ENCODE peak calls at places on chromosomes 7 and 10, in five cellular contexts. R is ovary, U is sigmoid colon, X is A549, F is body of pancreas. D is an unnamed sample.

GRCh38 chr7:134548877-134549276 is at the start of gene AKR1B15:
- DNase-seq in R (no peak), U (no peak), X (peak; percentile 78), F (no peak), D (no peak)

GRCh38 chr7:33733865-33734650 is 171.3 kb upstream of the BMPER start:
- DNase-seq in R (no peak), U (no peak), X (no peak), F (peak; percentile 72), D (peak; percentile 79)

GRCh38 chr7:50359995-50360925 is 55.7 kb downstream of the IKZF1 start:
- DNase-seq in R (no peak), U (peak; percentile 59), X (no peak), F (no peak), D (peak; percentile 54)

GRCh38 chr7:151742713-151743480 is 134.0 kb downstream of the PRKAG2 start:
- DNase-seq in R (no peak), U (no peak), X (no peak), F (no peak), D (no peak)

GRCh38 chr10:29329420-29329819 is 40.5 kb downstream of the LYZL1 start:
- DNase-seq in R (no peak), U (no peak), X (no peak), F (no peak), D (no peak)

GRCh38 chr7:95716357-95717122 is 55.8 kb upstream of the DYNC1I1 start:
- DNase-seq in R (no peak), U (no peak), X (no peak), F (no peak), D (no peak)

GRCh38 chr10:43076311-43076875 is 476 bp upstream of the RET start:
- DNase-seq in R (no peak), U (no peak), X (peak; percentile 42), F (no peak), D (no peak)

GRCh38 chr10:92173996-92174395 is 116.9 kb downstream of the CPEB3 start:
- DNase-seq in R (no peak), U (no peak), X (no peak), F (no peak), D (no peak)

GRCh38 chr10:3785849-3786290 is 861 bp upstream of the KLF6 start:
- DNase-seq in R (peak; percentile 63), U (peak; percentile 78), X (peak; percentile 64), F (no peak), D (peak; percentile 58)
- TF ChIP-seq POLR2A in R (no peak), U (no peak), X (no peak), F (peak; percentile 25), D (peak; percentile 44)

GRCh38 chr7:6271091-6271658 is 1.2 kb downstream of the CYTH3 start:
- DNase-seq in R (peak; percentile 44), U (peak; percentile 83), X (peak; percentile 78), F (peak; percentile 67), D (peak; percentile 62)

GRCh38 chr7:6273917-6274630 is 1.6 kb upstream of the CYTH3 start:
- DNase-seq in R (no peak), U (no peak), X (no peak), F (no peak), D (no peak)

GRCh38 chr7:6271694-6272371 is 591 bp downstream of the CYTH3 start:
- DNase-seq in R (peak; percentile 41), U (peak; percentile 72), X (no peak), F (peak; percentile 31), D (peak; percentile 28)

GRCh38 chr7:6273380-6273837 is 985 bp upstream of the CYTH3 start:
- DNase-seq in R (peak; percentile 30), U (no peak), X (no peak), F (peak; percentile 69), D (peak; percentile 77)

GRCh38 chr7:6272481-6273323 is at the start of gene CYTH3:
- DNase-seq in R (peak; percentile 82), U (peak; percentile 88), X (peak; percentile 76), F (peak; percentile 86), D (peak; percentile 87)
- TF ChIP-seq POLR2A in R (peak; percentile 36), U (no peak), X (peak; percentile 89), F (peak; percentile 23), D (no peak)

GRCh38 chr10:11294831-11295230 is 277.2 kb downstream of the CELF2 start:
- DNase-seq in R (no peak), U (no peak), X (no peak), F (no peak), D (no peak)

GRCh38 chr10:11299125-11299524 is 281.5 kb downstream of the CELF2 start:
- DNase-seq in R (no peak), U (no peak), X (no peak), F (no peak), D (no peak)

GRCh38 chr10:11295492-11295891 is 277.8 kb downstream of the CELF2 start:
- DNase-seq in R (no peak), U (no peak), X (no peak), F (no peak), D (no peak)

GRCh38 chr10:11298116-11298515 is 280.4 kb downstream of the CELF2 start:
- DNase-seq in R (no peak), U (no peak), X (no peak), F (no peak), D (no peak)

DNA sequence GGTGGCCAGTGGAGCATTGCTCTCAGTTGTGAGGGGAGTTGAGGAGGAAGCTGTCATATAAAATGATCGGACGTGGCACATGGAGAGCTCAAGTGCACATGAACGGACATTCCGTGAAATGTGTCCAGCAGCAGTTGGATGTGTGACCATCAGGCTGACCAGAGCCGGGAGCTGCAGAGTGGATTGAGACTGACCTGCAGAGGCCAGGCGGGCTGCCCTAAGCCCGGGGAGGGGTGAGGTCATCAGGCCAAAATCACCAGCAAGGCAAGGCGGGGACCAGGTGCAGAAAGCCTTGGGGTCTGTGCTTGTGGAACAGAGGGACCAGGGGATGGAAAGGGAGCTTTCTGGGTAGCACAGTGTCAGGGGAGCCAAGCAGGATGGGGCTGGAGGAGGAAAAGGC is 279.5 kb downstream of the CELF2 start:
- DNase-seq in R (no peak), U (no peak), X (no peak), F (no peak), D (no peak)
- TF ChIP-seq POLR2A in R (no peak), U (no peak), X (no peak), F (no peak), D (no peak)

GRCh38 chr10:71963756-71964668 is at the start of gene CHST3:
- DNase-seq in R (peak; percentile 81), U (peak; percentile 91), X (peak; percentile 32), F (peak; percentile 53), D (peak; percentile 42)
- TF ChIP-seq POLR2A in R (peak; percentile 62), U (no peak), X (peak; percentile 36), F (no peak), D (no peak)

GRCh38 chr10:101064415-101065030 is 2.7 kb downstream of the KAZALD1 start:
- DNase-seq in R (no peak), U (no peak), X (no peak), F (no peak), D (no peak)

GRCh38 chr10:101065479-101066145 is 3.8 kb downstream of the KAZALD1 start:
- DNase-seq in R (no peak), U (no peak), X (no peak), F (no peak), D (no peak)

GRCh38 chr10:101067356-101068083 is 5.7 kb downstream of the KAZALD1 start:
- DNase-seq in R (peak; percentile 80), U (peak; percentile 85), X (peak; percentile 90), F (peak; percentile 84), D (peak; percentile 82)

GRCh38 chr10:101066890-101067355 is 5.1 kb downstream of the KAZALD1 start:
- DNase-seq in R (no peak), U (no peak), X (no peak), F (peak; percentile 29), D (no peak)

DNA sequence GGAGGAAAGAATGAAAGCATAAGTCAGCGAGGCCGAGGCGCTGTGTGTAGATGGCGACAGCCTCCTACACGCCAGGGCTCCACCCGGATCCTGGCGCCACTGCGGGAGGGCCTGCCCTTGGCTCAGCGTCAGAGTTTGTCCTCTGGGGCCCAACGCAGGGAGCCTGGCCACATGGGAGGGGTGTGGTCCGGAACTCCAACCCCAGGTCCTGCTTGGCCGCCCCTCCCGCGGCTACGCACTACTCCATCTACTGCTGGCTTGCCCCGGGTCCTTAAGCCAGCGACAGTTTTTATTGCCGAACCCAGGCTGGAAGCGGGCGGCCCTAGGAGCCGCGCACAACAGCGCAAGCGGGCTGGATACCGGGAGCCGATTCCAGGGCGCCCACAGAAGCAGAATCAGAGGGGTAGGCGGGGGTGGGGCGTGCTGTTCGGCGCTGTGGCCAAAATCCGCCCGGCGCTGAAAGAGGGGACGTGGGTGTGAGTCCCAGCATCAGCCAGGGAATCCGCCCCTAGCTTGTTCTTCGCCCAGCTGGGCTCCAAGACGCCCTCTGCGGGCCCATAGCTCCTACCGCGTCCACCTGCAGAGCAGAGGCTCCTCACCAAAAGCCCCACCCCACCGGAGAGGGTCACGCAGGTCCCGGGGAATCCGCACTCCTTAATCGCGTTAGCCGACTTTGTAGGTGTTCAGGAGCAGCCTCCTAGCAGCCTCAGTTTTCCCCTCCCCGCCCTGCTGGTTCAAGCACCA is 4.5 kb downstream of the KAZALD1 start:
- DNase-seq in R (peak; percentile 50), U (peak; percentile 82), X (peak; percentile 88), F (peak; percentile 76), D (peak; percentile 92)
- TF ChIP-seq POLR2A in R (no peak), U (peak; percentile 53), X (peak; percentile 40), F (peak; percentile 20), D (peak; percentile 89)

GRCh38 chr10:122460891-122461293 is 461 bp upstream of the HTRA1 start:
- DNase-seq in R (peak; percentile 33), U (no peak), X (no peak), F (peak; percentile 20), D (no peak)

GRCh38 chr10:122461729-122462532 is 578 bp downstream of the HTRA1 start:
- DNase-seq in R (peak; percentile 33), U (no peak), X (peak; percentile 47), F (peak; percentile 78), D (no peak)

GRCh38 chr10:122459586-122460273 is 1.6 kb upstream of the HTRA1 start:
- DNase-seq in R (peak; percentile 66), U (no peak), X (no peak), F (no peak), D (no peak)

GRCh38 chr10:122462533-122463465 is 1.4 kb downstream of the HTRA1 start:
- DNase-seq in R (peak; percentile 71), U (peak; percentile 88), X (no peak), F (peak; percentile 43), D (no peak)

DNA sequence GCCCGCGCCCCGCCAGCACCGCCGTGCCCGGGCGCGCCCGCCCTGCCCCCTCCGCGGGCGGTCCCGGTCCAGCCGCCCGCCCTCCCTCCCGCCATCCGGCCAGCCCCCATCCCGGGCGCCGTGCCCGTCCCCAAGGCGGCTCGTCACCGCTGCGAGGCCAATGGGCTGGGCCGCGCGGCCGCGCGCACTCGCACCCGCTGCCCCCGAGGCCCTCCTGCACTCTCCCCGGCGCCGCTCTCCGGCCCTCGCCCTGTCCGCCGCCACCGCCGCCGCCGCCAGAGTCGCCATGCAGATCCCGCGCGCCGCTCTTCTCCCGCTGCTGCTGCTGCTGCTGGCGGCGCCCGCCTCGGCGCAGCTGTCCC is at the start of gene HTRA1:
- DNase-seq in R (peak; percentile 82), U (peak; percentile 92), X (peak; percentile 63), F (peak; percentile 80), D (peak; percentile 52)
- TF ChIP-seq POLR2A in R (no peak), U (no peak), X (peak; percentile 48), F (peak; percentile 3), D (no peak)

D was measured in transverse colon.